ENCODE peak calls at places on chromosomes 2 and 18, in six cellular contexts. One of them, this sample, is unnamed.
A peak's percentile ranks its signal among the peaks of the same experiment; 100 is the strongest.

GRCh38 chr18:32478317-32478716 is 7.6 kb upstream of the GAREM1 start:
- DNase-seq in uterus: no peak
- DNase-seq in neural crest cell: no peak
- DNase-seq in cardiac fibroblast: no peak
- DNase-seq in WERI-Rb-1: no peak
- DNase-seq in CD4-positive, alpha-beta T cell: no peak
- DNase-seq in this sample: no peak

GRCh38 chr2:28390857-28391563 is 1.6 kb upstream of the FOSL2 start:
- DNase-seq in neural crest cell: peak; percentile 34
- DNase-seq in cardiac fibroblast: peak; percentile 94
- DNase-seq in WERI-Rb-1: peak; percentile 70
- DNase-seq in CD4-positive, alpha-beta T cell: no peak
- DNase-seq in uterus: peak; percentile 81
- DNase-seq in this sample: no peak

GRCh38 chr2:185984670-185985069 is 246.1 kb downstream of the FSIP2 start:
- DNase-seq in cardiac fibroblast: peak; percentile 20
- DNase-seq in uterus: no peak
- DNase-seq in neural crest cell: no peak
- DNase-seq in CD4-positive, alpha-beta T cell: no peak
- DNase-seq in WERI-Rb-1: no peak
- DNase-seq in this sample: no peak

GRCh38 chr2:8119782-8120551 is 561.9 kb upstream of the ID2 start:
- DNase-seq in uterus: no peak
- DNase-seq in neural crest cell: no peak
- DNase-seq in cardiac fibroblast: peak; percentile 64
- DNase-seq in WERI-Rb-1: no peak
- DNase-seq in CD4-positive, alpha-beta T cell: no peak
- DNase-seq in this sample: no peak

GRCh38 chr2:137748533-137748932 is 215.7 kb upstream of the HNMT start:
- DNase-seq in cardiac fibroblast: no peak
- DNase-seq in WERI-Rb-1: no peak
- DNase-seq in uterus: no peak
- DNase-seq in neural crest cell: no peak
- DNase-seq in CD4-positive, alpha-beta T cell: no peak
- DNase-seq in this sample: no peak

GRCh38 chr2:27582129-27582694 is 630 bp upstream of the ZNF512 start:
- DNase-seq in uterus: no peak
- DNase-seq in cardiac fibroblast: no peak
- DNase-seq in CD4-positive, alpha-beta T cell: no peak
- DNase-seq in WERI-Rb-1: no peak
- DNase-seq in neural crest cell: no peak
- DNase-seq in this sample: no peak

GRCh38 chr18:2716394-2717326 is 61.1 kb downstream of the SMCHD1 start:
- DNase-seq in cardiac fibroblast: no peak
- DNase-seq in neural crest cell: no peak
- DNase-seq in WERI-Rb-1: no peak
- DNase-seq in uterus: no peak
- DNase-seq in CD4-positive, alpha-beta T cell: no peak
- DNase-seq in this sample: no peak

GRCh38 chr18:697012-697411 is 15.4 kb downstream of the ENOSF1 start:
- DNase-seq in neural crest cell: no peak
- DNase-seq in WERI-Rb-1: no peak
- DNase-seq in cardiac fibroblast: no peak
- DNase-seq in CD4-positive, alpha-beta T cell: no peak
- DNase-seq in uterus: no peak
- DNase-seq in this sample: no peak

GRCh38 chr2:30611572-30611971 is 164.5 kb downstream of the LCLAT1 start:
- DNase-seq in neural crest cell: no peak
- DNase-seq in uterus: no peak
- DNase-seq in cardiac fibroblast: peak; percentile 44
- DNase-seq in WERI-Rb-1: peak; percentile 86
- DNase-seq in CD4-positive, alpha-beta T cell: no peak
- DNase-seq in this sample: no peak

GRCh38 chr2:23526114-23526513 is 141.1 kb downstream of the KLHL29 start:
- DNase-seq in neural crest cell: no peak
- DNase-seq in uterus: no peak
- DNase-seq in WERI-Rb-1: no peak
- DNase-seq in CD4-positive, alpha-beta T cell: no peak
- DNase-seq in cardiac fibroblast: no peak
- DNase-seq in this sample: no peak

GRCh38 chr2:19717446-19717845 is 184.3 kb downstream of the TTC32 start:
- DNase-seq in cardiac fibroblast: no peak
- DNase-seq in WERI-Rb-1: no peak
- DNase-seq in uterus: no peak
- DNase-seq in neural crest cell: no peak
- DNase-seq in CD4-positive, alpha-beta T cell: no peak
- DNase-seq in this sample: no peak

GRCh38 chr18:75529394-75529793 is 101.9 kb upstream of the SMIM21 start:
- DNase-seq in WERI-Rb-1: no peak
- DNase-seq in cardiac fibroblast: no peak
- DNase-seq in uterus: no peak
- DNase-seq in neural crest cell: no peak
- DNase-seq in CD4-positive, alpha-beta T cell: no peak
- DNase-seq in this sample: no peak

GRCh38 chr18:47254341-47254939 is 3.0 kb upstream of the SKOR2 start:
- DNase-seq in uterus: no peak
- DNase-seq in CD4-positive, alpha-beta T cell: no peak
- DNase-seq in neural crest cell: peak; percentile 82
- DNase-seq in WERI-Rb-1: no peak
- DNase-seq in cardiac fibroblast: peak; percentile 44
- DNase-seq in this sample: no peak

GRCh38 chr2:180291060-180291459 is 284.0 kb upstream of the CWC22 start:
- DNase-seq in CD4-positive, alpha-beta T cell: no peak
- DNase-seq in WERI-Rb-1: no peak
- DNase-seq in uterus: no peak
- DNase-seq in neural crest cell: no peak
- DNase-seq in cardiac fibroblast: peak; percentile 58
- DNase-seq in this sample: no peak

GRCh38 chr18:51039138-51040112 is 9.4 kb downstream of the SMAD4 start:
- DNase-seq in cardiac fibroblast: peak; percentile 35
- DNase-seq in CD4-positive, alpha-beta T cell: no peak
- DNase-seq in neural crest cell: no peak
- DNase-seq in WERI-Rb-1: no peak
- DNase-seq in uterus: no peak
- DNase-seq in this sample: no peak

GRCh38 chr2:240144649-240145261 is 4.3 kb upstream of the OTOS start:
- DNase-seq in uterus: no peak
- DNase-seq in neural crest cell: no peak
- DNase-seq in cardiac fibroblast: no peak
- DNase-seq in WERI-Rb-1: no peak
- DNase-seq in CD4-positive, alpha-beta T cell: no peak
- DNase-seq in this sample: no peak

GRCh38 chr2:27069436-27069835 is 2.0 kb downstream of the OST4 start:
- DNase-seq in neural crest cell: no peak
- DNase-seq in cardiac fibroblast: no peak
- DNase-seq in uterus: no peak
- DNase-seq in WERI-Rb-1: no peak
- DNase-seq in CD4-positive, alpha-beta T cell: no peak
- DNase-seq in this sample: no peak

GRCh38 chr2:104140361-104140760 is 713.6 kb upstream of the POU3F3 start:
- DNase-seq in uterus: no peak
- DNase-seq in cardiac fibroblast: no peak
- DNase-seq in neural crest cell: no peak
- DNase-seq in CD4-positive, alpha-beta T cell: no peak
- DNase-seq in WERI-Rb-1: no peak
- DNase-seq in this sample: no peak

GRCh38 chr2:150526827-150527226 is 39.4 kb upstream of the RND3 start:
- DNase-seq in WERI-Rb-1: no peak
- DNase-seq in neural crest cell: no peak
- DNase-seq in CD4-positive, alpha-beta T cell: no peak
- DNase-seq in uterus: no peak
- DNase-seq in cardiac fibroblast: peak; percentile 93
- DNase-seq in this sample: no peak

GRCh38 chr2:227921648-227922047 is 50.2 kb downstream of the DAW1 start:
- DNase-seq in uterus: no peak
- DNase-seq in neural crest cell: no peak
- DNase-seq in CD4-positive, alpha-beta T cell: no peak
- DNase-seq in cardiac fibroblast: no peak
- DNase-seq in WERI-Rb-1: no peak
- DNase-seq in this sample: no peak

GRCh38 chr2:127397568-127398238 is 9.9 kb upstream of the MAP3K2 start:
- DNase-seq in neural crest cell: no peak
- DNase-seq in cardiac fibroblast: no peak
- DNase-seq in CD4-positive, alpha-beta T cell: no peak
- DNase-seq in WERI-Rb-1: no peak
- DNase-seq in uterus: no peak
- DNase-seq in this sample: no peak

GRCh38 chr18:49321800-49322461 is 138.5 kb downstream of the DYM start:
- DNase-seq in uterus: no peak
- DNase-seq in cardiac fibroblast: peak; percentile 51
- DNase-seq in CD4-positive, alpha-beta T cell: no peak
- DNase-seq in neural crest cell: no peak
- DNase-seq in WERI-Rb-1: no peak
- DNase-seq in this sample: no peak

GRCh38 chr18:57844319-57844718 is 41.2 kb upstream of the ATP8B1 start:
- DNase-seq in uterus: no peak
- DNase-seq in cardiac fibroblast: no peak
- DNase-seq in WERI-Rb-1: no peak
- DNase-seq in neural crest cell: no peak
- DNase-seq in CD4-positive, alpha-beta T cell: no peak
- DNase-seq in this sample: no peak

GRCh38 chr2:238021327-238021726 is 39.5 kb upstream of the SCLY start:
- DNase-seq in cardiac fibroblast: no peak
- DNase-seq in uterus: no peak
- DNase-seq in WERI-Rb-1: no peak
- DNase-seq in CD4-positive, alpha-beta T cell: no peak
- DNase-seq in neural crest cell: no peak
- DNase-seq in this sample: no peak

GRCh38 chr2:231429916-231430315 is 34.4 kb downstream of the NCL start:
- DNase-seq in CD4-positive, alpha-beta T cell: no peak
- DNase-seq in WERI-Rb-1: no peak
- DNase-seq in uterus: no peak
- DNase-seq in neural crest cell: no peak
- DNase-seq in cardiac fibroblast: no peak
- DNase-seq in this sample: no peak

GRCh38 chr2:174003635-174004310 is 38.6 kb upstream of the SP3 start:
- DNase-seq in CD4-positive, alpha-beta T cell: no peak
- DNase-seq in WERI-Rb-1: no peak
- DNase-seq in uterus: no peak
- DNase-seq in cardiac fibroblast: no peak
- DNase-seq in neural crest cell: no peak
- DNase-seq in this sample: no peak

GRCh38 chr2:217714268-217714643 is 288.5 kb downstream of the TNS1 start:
- DNase-seq in WERI-Rb-1: no peak
- DNase-seq in uterus: peak; percentile 46
- DNase-seq in CD4-positive, alpha-beta T cell: no peak
- DNase-seq in cardiac fibroblast: peak; percentile 64
- DNase-seq in neural crest cell: peak; percentile 60
- DNase-seq in this sample: no peak

GRCh38 chr2:96025107-96025492 is 9.6 kb downstream of the GPAT2 start:
- DNase-seq in CD4-positive, alpha-beta T cell: no peak
- DNase-seq in WERI-Rb-1: no peak
- DNase-seq in cardiac fibroblast: no peak
- DNase-seq in neural crest cell: no peak
- DNase-seq in uterus: no peak
- DNase-seq in this sample: no peak

GRCh38 chr2:28343184-28343942 is 49.3 kb upstream of the FOSL2 start:
- DNase-seq in neural crest cell: no peak
- DNase-seq in uterus: no peak
- DNase-seq in WERI-Rb-1: no peak
- DNase-seq in cardiac fibroblast: no peak
- DNase-seq in CD4-positive, alpha-beta T cell: no peak
- DNase-seq in this sample: no peak

GRCh38 chr18:43422483-43422882 is 145.2 kb upstream of the SYT4 start:
- DNase-seq in WERI-Rb-1: peak; percentile 49
- DNase-seq in CD4-positive, alpha-beta T cell: no peak
- DNase-seq in cardiac fibroblast: peak; percentile 4
- DNase-seq in neural crest cell: no peak
- DNase-seq in uterus: no peak
- DNase-seq in this sample: no peak
- TF ChIP-seq CTCF in WERI-Rb-1: peak; percentile 69
- TF ChIP-seq CTCF in CD4-positive, alpha-beta T cell: no peak
- TF ChIP-seq CTCF in cardiac fibroblast: peak; percentile 9
- TF ChIP-seq CTCF in neural crest cell: peak; percentile 47
- TF ChIP-seq CTCF in uterus: no peak
- TF ChIP-seq CTCF in this sample: no peak

GRCh38 chr2:46776687-46777327 is 138.8 kb downstream of the MCFD2 start:
- DNase-seq in neural crest cell: peak; percentile 41
- DNase-seq in cardiac fibroblast: peak; percentile 81
- DNase-seq in WERI-Rb-1: peak; percentile 73
- DNase-seq in CD4-positive, alpha-beta T cell: no peak
- DNase-seq in uterus: peak; percentile 50
- DNase-seq in this sample: no peak
- TF ChIP-seq CTCF in neural crest cell: peak; percentile 72
- TF ChIP-seq CTCF in cardiac fibroblast: peak; percentile 77
- TF ChIP-seq CTCF in WERI-Rb-1: peak; percentile 67
- TF ChIP-seq CTCF in CD4-positive, alpha-beta T cell: peak; percentile 70
- TF ChIP-seq CTCF in uterus: peak; percentile 72
- TF ChIP-seq CTCF in this sample: no peak

GRCh38 chr2:21386666-21387065 is 262.9 kb downstream of the TDRD15 start:
- DNase-seq in cardiac fibroblast: no peak
- DNase-seq in CD4-positive, alpha-beta T cell: no peak
- DNase-seq in uterus: no peak
- DNase-seq in neural crest cell: no peak
- DNase-seq in WERI-Rb-1: no peak
- DNase-seq in this sample: no peak
- TF ChIP-seq CTCF in cardiac fibroblast: no peak
- TF ChIP-seq CTCF in CD4-positive, alpha-beta T cell: no peak
- TF ChIP-seq CTCF in uterus: no peak
- TF ChIP-seq CTCF in neural crest cell: no peak
- TF ChIP-seq CTCF in WERI-Rb-1: no peak
- TF ChIP-seq CTCF in this sample: no peak

GRCh38 chr2:203567786-203568185 is 32.7 kb upstream of the RAPH1 start:
- DNase-seq in neural crest cell: no peak
- DNase-seq in WERI-Rb-1: no peak
- DNase-seq in uterus: no peak
- DNase-seq in CD4-positive, alpha-beta T cell: no peak
- DNase-seq in cardiac fibroblast: peak; percentile 39
- DNase-seq in this sample: no peak

GRCh38 chr2:203562283-203562682 is 27.2 kb upstream of the RAPH1 start:
- DNase-seq in neural crest cell: no peak
- DNase-seq in cardiac fibroblast: no peak
- DNase-seq in WERI-Rb-1: peak; percentile 51
- DNase-seq in CD4-positive, alpha-beta T cell: no peak
- DNase-seq in uterus: no peak
- DNase-seq in this sample: no peak

GRCh38 chr2:203569677-203570316 is 34.7 kb upstream of the RAPH1 start:
- DNase-seq in CD4-positive, alpha-beta T cell: no peak
- DNase-seq in WERI-Rb-1: no peak
- DNase-seq in neural crest cell: no peak
- DNase-seq in cardiac fibroblast: no peak
- DNase-seq in uterus: no peak
- DNase-seq in this sample: no peak

GRCh38 chr2:203565076-203565475 is 30.0 kb upstream of the RAPH1 start:
- DNase-seq in CD4-positive, alpha-beta T cell: no peak
- DNase-seq in neural crest cell: no peak
- DNase-seq in uterus: no peak
- DNase-seq in cardiac fibroblast: no peak
- DNase-seq in WERI-Rb-1: no peak
- DNase-seq in this sample: no peak

DNA sequence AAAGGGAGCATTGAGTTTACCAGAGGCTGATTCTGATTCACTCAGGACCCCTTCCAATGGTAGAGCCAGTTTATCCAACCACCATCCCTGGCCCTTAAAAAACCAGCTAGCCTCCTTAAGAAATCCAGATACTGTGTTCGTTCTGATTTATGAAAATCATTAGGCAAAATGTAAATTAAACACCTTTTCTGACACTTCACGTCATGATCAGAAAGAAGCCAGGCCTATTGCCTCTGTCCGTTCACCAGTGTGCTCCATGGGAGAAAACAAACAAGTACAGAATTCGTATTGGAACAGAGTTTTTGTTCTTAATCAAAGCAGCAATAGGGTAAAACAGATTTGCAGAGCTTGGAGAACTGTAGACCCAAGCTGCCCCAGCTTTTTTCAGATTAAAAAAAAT is 31.1 kb upstream of the RAPH1 start:
- DNase-seq in uterus: no peak
- DNase-seq in cardiac fibroblast: no peak
- DNase-seq in CD4-positive, alpha-beta T cell: no peak
- DNase-seq in WERI-Rb-1: no peak
- DNase-seq in neural crest cell: no peak
- DNase-seq in this sample: no peak
- TF ChIP-seq CTCF in uterus: no peak
- TF ChIP-seq CTCF in cardiac fibroblast: no peak
- TF ChIP-seq CTCF in CD4-positive, alpha-beta T cell: no peak
- TF ChIP-seq CTCF in WERI-Rb-1: no peak
- TF ChIP-seq CTCF in neural crest cell: no peak
- TF ChIP-seq CTCF in this sample: no peak

This sample was measured in omental fat pad.